ENCODE peak calls at places on chromosomes 3 and 15, in ten cellular contexts. F, Z, T, H, D, J, N, C, Y and E are unnamed samples.

GRCh38 chr3:169028716-169029115 is 634.8 kb downstream of the MECOM start:
- ATAC-seq in F (no peak), Z (no peak), T (no peak), H (no peak), D (no peak), J (no peak), N (no peak), C (no peak), Y (no peak), E (no peak)

GRCh38 chr3:26078539-26078938 is 288.6 kb downstream of the OXSM start:
- ATAC-seq in F (no peak), Z (no peak), T (no peak), H (no peak), D (no peak), J (no peak), N (no peak), C (no peak), Y (no peak), E (no peak)

GRCh38 chr15:87877114-87877810 is 379.3 kb downstream of the NTRK3 start:
- ATAC-seq in F (no peak), Z (no peak), T (no peak), H (no peak), D (no peak), J (no peak), N (no peak), C (no peak), Y (peak; percentile 93), E (no peak)

GRCh38 chr15:49492834-49493233 is 69.8 kb downstream of the FGF7 start:
- ATAC-seq in F (no peak), Z (no peak), T (no peak), H (no peak), D (no peak), J (no peak), N (no peak), C (no peak), Y (no peak), E (peak; percentile 93)

GRCh38 chr3:140023616-140024530 is 88.9 kb downstream of the CLSTN2 start:
- ATAC-seq in F (no peak), Z (no peak), T (peak; percentile 25), H (no peak), D (peak; percentile 70), J (no peak), N (no peak), C (no peak), Y (peak; percentile 73), E (peak; percentile 46)

GRCh38 chr3:39142067-39142466 is 11.3 kb downstream of the CSRNP1 start:
- ATAC-seq in F (no peak), Z (no peak), T (peak; percentile 0), H (peak; percentile 38), D (no peak), J (no peak), N (no peak), C (peak; percentile 43), Y (peak; percentile 4), E (no peak)

GRCh38 chr3:90102146-90102545 is 994.7 kb downstream of the EPHA3 start:
- ATAC-seq in F (no peak), Z (no peak), T (no peak), H (no peak), D (no peak), J (no peak), N (no peak), C (no peak), Y (no peak), E (no peak)

GRCh38 chr3:146831657-146832056 is 226.5 kb upstream of the PLSCR5 start:
- ATAC-seq in F (no peak), Z (no peak), T (no peak), H (no peak), D (no peak), J (no peak), N (no peak), C (no peak), Y (no peak), E (no peak)

GRCh38 chr15:35134269-35134668 is 49.2 kb upstream of the NANOGP8 start:
- ATAC-seq in F (no peak), Z (no peak), T (no peak), H (no peak), D (no peak), J (no peak), N (no peak), C (no peak), Y (no peak), E (no peak)

GRCh38 chr3:168094580-168094876 is 1.2 kb downstream of the GOLIM4 start:
- ATAC-seq in F (peak; percentile 33), Z (no peak), T (no peak), H (no peak), D (no peak), J (no peak), N (no peak), C (peak; percentile 0), Y (no peak), E (no peak)

GRCh38 chr3:177195941-177196472 is 1.3 kb downstream of the TBL1XR1 start:
- ATAC-seq in F (no peak), Z (peak; percentile 14), T (peak; percentile 4), H (no peak), D (no peak), J (peak; percentile 26), N (peak; percentile 11), C (peak; percentile 5), Y (no peak), E (no peak)

GRCh38 chr3:160401301-160402095 is 2.0 kb downstream of the SMC4 start:
- ATAC-seq in F (no peak), Z (no peak), T (no peak), H (no peak), D (no peak), J (no peak), N (peak; percentile 11), C (no peak), Y (no peak), E (no peak)

GRCh38 chr3:127694467-127695215 is 21.9 kb downstream of the ABTB1 start:
- ATAC-seq in F (peak; percentile 61), Z (peak; percentile 70), T (no peak), H (peak; percentile 59), D (no peak), J (peak; percentile 79), N (peak; percentile 25), C (peak; percentile 75), Y (peak; percentile 46), E (no peak)

GRCh38 chr15:41928637-41929620 is 35.1 kb upstream of the SPTBN5 start:
- ATAC-seq in F (no peak), Z (no peak), T (peak; percentile 33), H (peak; percentile 27), D (peak; percentile 76), J (peak; percentile 52), N (peak; percentile 91), C (peak; percentile 22), Y (peak; percentile 81), E (peak; percentile 26)

GRCh38 chr15:41932511-41932910 is 38.7 kb upstream of the SPTBN5 start:
- ATAC-seq in F (no peak), Z (no peak), T (no peak), H (no peak), D (no peak), J (no peak), N (no peak), C (no peak), Y (no peak), E (no peak)

GRCh38 chr15:41930867-41931222 is 37.0 kb upstream of the SPTBN5 start:
- ATAC-seq in F (no peak), Z (no peak), T (no peak), H (no peak), D (no peak), J (no peak), N (no peak), C (no peak), Y (no peak), E (no peak)

GRCh38 chr15:41932101-41932500 is 38.2 kb upstream of the SPTBN5 start:
- ATAC-seq in F (no peak), Z (no peak), T (no peak), H (no peak), D (no peak), J (no peak), N (no peak), C (no peak), Y (no peak), E (no peak)

DNA sequence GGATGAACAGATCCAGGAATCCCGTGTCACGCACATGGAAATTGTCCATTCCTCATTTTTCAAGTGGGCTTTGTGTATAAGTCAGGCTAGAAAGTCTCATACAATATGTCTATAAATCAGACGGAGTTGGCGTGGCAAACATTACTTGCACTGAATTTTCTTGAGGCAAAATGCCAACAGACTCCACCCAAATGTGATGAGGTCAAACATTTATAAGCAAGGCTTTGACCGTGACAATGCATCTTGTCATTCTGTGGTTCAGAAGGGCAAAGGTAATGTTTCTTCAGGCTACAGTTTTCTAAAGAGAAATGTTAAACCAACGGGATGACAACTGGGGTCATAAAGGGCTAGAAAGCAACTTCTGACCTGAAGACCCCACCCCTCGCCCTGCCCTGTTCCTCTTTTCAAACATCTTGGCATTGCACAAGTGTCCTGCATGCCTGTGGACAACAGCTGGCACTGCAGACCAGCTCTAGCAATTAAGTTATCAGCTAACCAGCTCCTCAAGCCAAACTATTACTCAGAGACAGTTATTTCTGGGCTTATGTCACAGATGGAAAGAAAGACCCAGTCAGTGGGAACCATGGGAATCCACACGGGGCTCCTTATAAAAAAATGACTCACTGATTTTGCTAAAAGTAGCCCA is 36.5 kb upstream of the SPTBN5 start:
- ATAC-seq in F (peak; percentile 9), Z (peak; percentile 50), T (peak; percentile 38), H (no peak), D (peak; percentile 86), J (no peak), N (peak; percentile 9), C (no peak), Y (peak; percentile 69), E (peak; percentile 77)
- H3K4me1 ChIP-seq in F (peaks cover 62% of the 10 kb centered on the region), Z (peaks cover 32% of the 10 kb centered on the region), T (peaks cover 98% of the 10 kb centered on the region), H (peaks cover 42% of the 10 kb centered on the region), D (peaks cover 4% of the 10 kb centered on the region), J (peaks cover 28% of the 10 kb centered on the region), N (peaks cover 65% of the 10 kb centered on the region), C (peaks cover 69% of the 10 kb centered on the region), Y (peaks cover 100% of the 10 kb centered on the region), E (peaks cover 41% of the 10 kb centered on the region)

DNA sequence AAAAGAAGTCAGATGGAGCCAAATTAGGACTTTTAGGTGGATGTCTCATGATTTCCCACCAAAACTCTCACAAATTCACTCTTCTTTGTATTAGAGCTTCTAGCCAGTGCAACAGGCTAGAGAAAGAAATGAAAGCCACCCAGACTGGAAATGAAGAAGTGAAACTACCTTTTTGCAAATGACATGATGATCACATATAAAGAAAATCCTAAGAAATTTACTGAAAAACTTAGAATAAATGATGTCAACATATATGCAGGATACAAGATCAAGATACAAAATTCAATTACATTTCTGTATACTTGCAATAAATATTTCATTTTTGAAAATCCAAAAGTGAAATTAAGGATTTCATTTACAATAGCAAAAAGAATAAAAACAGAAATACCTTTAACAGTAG is 110.8 kb downstream of the LRIG1 start:
- ATAC-seq in F (no peak), Z (no peak), T (no peak), H (no peak), D (no peak), J (no peak), N (peak; percentile 9), C (no peak), Y (no peak), E (no peak)
- H3K4me1 ChIP-seq in F (no peaks in the 10 kb centered on the region), Z (peaks cover 20% of the 10 kb centered on the region), T (no peaks in the 10 kb centered on the region), H (peaks cover 3% of the 10 kb centered on the region), D (peaks cover 8% of the 10 kb centered on the region), J (peaks cover 42% of the 10 kb centered on the region), N (peaks cover 43% of the 10 kb centered on the region), C (peaks cover 10% of the 10 kb centered on the region), Y (peaks cover 41% of the 10 kb centered on the region), E (peaks cover 7% of the 10 kb centered on the region)

GRCh38 chr3:197519801-197520211 is 36.0 kb downstream of the BDH1 start:
- ATAC-seq in F (no peak), Z (no peak), T (no peak), H (no peak), D (no peak), J (no peak), N (no peak), C (no peak), Y (no peak), E (no peak)
- H3K4me1 ChIP-seq in F (peaks cover 30% of the 10 kb centered on the region), Z (peaks cover 5% of the 10 kb centered on the region), T (no peaks in the 10 kb centered on the region), H (no peaks in the 10 kb centered on the region), D (no peaks in the 10 kb centered on the region), J (peaks cover 4% of the 10 kb centered on the region), N (no peaks in the 10 kb centered on the region), C (no peaks in the 10 kb centered on the region), Y (no peaks in the 10 kb centered on the region), E (no peaks in the 10 kb centered on the region)

GRCh38 chr3:63966007-63966406 is 53.8 kb upstream of the SCAANT1 start:
- ATAC-seq in F (no peak), Z (no peak), T (no peak), H (no peak), D (no peak), J (no peak), N (no peak), C (no peak), Y (no peak), E (no peak)
- H3K4me1 ChIP-seq in F (peaks cover 5% of the 10 kb centered on the region), Z (peaks cover 30% of the 10 kb centered on the region), T (peaks cover 84% of the 10 kb centered on the region), H (peaks cover 85% of the 10 kb centered on the region), D (peaks cover 19% of the 10 kb centered on the region), J (peaks cover 56% of the 10 kb centered on the region), N (peaks cover 38% of the 10 kb centered on the region), C (peaks cover 79% of the 10 kb centered on the region), Y (peaks cover 46% of the 10 kb centered on the region), E (peaks cover 87% of the 10 kb centered on the region)